ENCODE peak calls at places on chromosomes 11 and 22, in seven cellular contexts. X is NCI-H1105 treated with DMSO at 0.1 percent for 48 hours; B is keratinocyte; J is tibial nerve; S is CD4-positive, alpha-beta T cell; G is heart left ventricle; I is KBM-7. E is an unnamed sample.

GRCh38 chr11:106208795-106209194 is 131.3 kb downstream of the AASDHPPT start:
- DNase-seq in I (no peak), J (no peak), B (no peak), X (no peak), S (no peak), G (no peak), E (no peak)

GRCh38 chr11:44825058-44825795 is 98.5 kb downstream of the TSPAN18 start:
- DNase-seq in I (no peak), G (no peak), B (no peak), S (no peak), X (no peak), J (no peak), E (no peak)

GRCh38 chr11:130765369-130765768 is 150.9 kb downstream of the SNX19 start:
- DNase-seq in B (no peak), I (no peak), S (no peak), J (no peak), X (no peak), G (no peak), E (no peak)

GRCh38 chr11:133992121-133992520 is 35.4 kb upstream of the IGSF9B start:
- DNase-seq in S (no peak), J (no peak), G (no peak), I (no peak), B (peak; percentile 28), X (no peak), E (no peak)

GRCh38 chr11:57480409-57481137 is 20.2 kb downstream of the RTN4RL2 start:
- DNase-seq in B (no peak), J (peak; percentile 68), I (peak; percentile 79), S (peak; percentile 52), G (peak; percentile 68), X (peak; percentile 17), E (no peak)

GRCh38 chr11:124762624-124763155 is 600 bp upstream of the ESAM start:
- DNase-seq in I (no peak), S (no peak), B (no peak), G (no peak), J (no peak), X (peak; percentile 45), E (no peak)

GRCh38 chr22:43526117-43526655 is 114.4 kb downstream of the MPPED1 start:
- DNase-seq in I (no peak), J (no peak), S (no peak), G (no peak), X (no peak), B (no peak), E (no peak)

GRCh38 chr22:29336751-29337490 is 21.4 kb upstream of the RASL10A start:
- DNase-seq in B (no peak), J (no peak), S (no peak), X (no peak), I (no peak), G (no peak), E (no peak)

GRCh38 chr11:102252339-102252891 is 64.9 kb upstream of the BIRC3 start:
- DNase-seq in S (no peak), B (no peak), J (no peak), X (no peak), I (no peak), G (no peak), E (no peak)

GRCh38 chr22:25208743-25209505 is 9.3 kb downstream of the CRYBB3 start:
- DNase-seq in B (no peak), I (no peak), J (no peak), S (no peak), X (no peak), G (no peak), E (no peak)

GRCh38 chr11:21007297-21007696 is 337.9 kb downstream of the NELL1 start:
- DNase-seq in I (no peak), B (no peak), S (no peak), G (no peak), X (no peak), J (no peak), E (no peak)

GRCh38 chr11:74641905-74642304 is 49.5 kb downstream of the POLD3 start:
- DNase-seq in X (no peak), I (no peak), G (no peak), B (no peak), J (no peak), S (no peak), E (no peak)

GRCh38 chr22:23565288-23565941 is 14.7 kb downstream of the IGLL1 start:
- DNase-seq in B (no peak), S (no peak), X (peak; percentile 42), J (no peak), G (no peak), I (peak; percentile 48), E (no peak)

GRCh38 chr22:26669060-26669481 is 11.7 kb downstream of the MIAT start:
- DNase-seq in J (no peak), B (no peak), S (no peak), G (no peak), X (no peak), I (peak; percentile 68), E (peak; percentile 55)

GRCh38 chr11:62108971-62109391 is 14.8 kb upstream of the INCENP start:
- DNase-seq in J (no peak), S (no peak), X (no peak), B (no peak), G (no peak), I (peak; percentile 25), E (no peak)

GRCh38 chr11:109138200-109138599 is 283.8 kb upstream of the C11orf87 start:
- DNase-seq in X (no peak), J (no peak), I (no peak), S (no peak), B (no peak), G (no peak), E (no peak)

GRCh38 chr22:35872451-35872850 is 154.8 kb downstream of the APOL5 start:
- DNase-seq in B (no peak), S (no peak), I (no peak), X (no peak), G (peak; percentile 67), J (no peak), E (no peak)

GRCh38 chr11:9580894-9581293 is 7.4 kb downstream of the WEE1 start:
- DNase-seq in G (no peak), S (no peak), I (no peak), X (no peak), J (no peak), B (no peak), E (no peak)

GRCh38 chr22:37157516-37158289 is 8.0 kb upstream of the IL2RB start:
- DNase-seq in J (no peak), G (no peak), S (no peak), B (no peak), X (no peak), I (no peak), E (no peak)

GRCh38 chr11:64339754-64340408 is at the start of gene CCDC88B:
- DNase-seq in J (no peak), G (no peak), I (peak; percentile 75), B (no peak), S (peak; percentile 77), X (no peak), E (no peak)

GRCh38 chr11:20070459-20070858 is 89.8 kb downstream of the DBX1 start:
- DNase-seq in X (peak; percentile 82), S (no peak), I (no peak), J (no peak), G (no peak), B (no peak), E (no peak)

GRCh38 chr11:59767212-59767611 is 12.0 kb downstream of the STX3 start:
- DNase-seq in I (peak; percentile 78), G (no peak), B (no peak), X (no peak), S (no peak), J (no peak), E (peak; percentile 91)

GRCh38 chr22:19565921-19566598 is 41.9 kb upstream of the CLDN5 start:
- DNase-seq in X (no peak), J (no peak), S (no peak), I (no peak), B (no peak), G (no peak), E (no peak)

GRCh38 chr11:101949846-101950245 is 33.5 kb upstream of the ANGPTL5 start:
- DNase-seq in S (no peak), I (no peak), G (no peak), X (no peak), B (no peak), J (no peak), E (no peak)

GRCh38 chr11:65500262-65501004 is 1.6 kb downstream of the MALAT1 start:
- DNase-seq in X (peak; percentile 23), S (no peak), I (peak; percentile 79), B (no peak), G (peak; percentile 42), J (peak; percentile 63), E (peak; percentile 69)

GRCh38 chr22:41713004-41713403 is 13.7 kb downstream of the MEI1 start:
- DNase-seq in G (no peak), S (no peak), X (no peak), J (no peak), I (no peak), B (no peak), E (no peak)

GRCh38 chr11:82653752-82654151 is 79.9 kb downstream of the FAM181B start:
- DNase-seq in B (no peak), G (no peak), S (no peak), X (no peak), J (no peak), I (no peak), E (no peak)

GRCh38 chr11:62708423-62709261 is 1.2 kb downstream of the GNG3 start:
- DNase-seq in B (no peak), I (no peak), J (no peak), X (peak; percentile 69), G (peak; percentile 28), S (peak; percentile 40), E (no peak)